ENCODE peak calls at places on chromosomes 4 and X, in four cellular contexts. C is GM12878, X is left ventricle myocardium inferior, I is fibroblast of lung. B is an unnamed sample. For H3K4me1 and H3K36me3, the result is how much of the 10 kb centered on the place peaks cover.

GRCh38 chr4:165621983-165622382 is 243.2 kb downstream of the CPE start:
- DNase-seq in X (no peak), I (no peak), C (no peak), B (no peak)

GRCh38 chr4:110533940-110534339 is 58.0 kb downstream of the ENPEP start:
- DNase-seq in X (no peak), C (no peak), I (peak), B (no peak)

GRCh38 chr4:87973283-87974169 is 2.0 kb upstream of the SPP1 start:
- DNase-seq in I (peak), C (no peak), X (peak), B (peak)

GRCh38 chr4:137952116-137952515 is 290.0 kb downstream of the SLC7A11 start:
- DNase-seq in I (no peak), C (no peak), X (no peak), B (no peak)

GRCh38 chrX:24146283-24146865 is 3.2 kb upstream of the ZFX start:
- DNase-seq in X (no peak), I (no peak), C (no peak), B (no peak)

GRCh38 chrX:108217877-108218276 is 126.3 kb downstream of the ATG4A start:
- DNase-seq in C (no peak), I (no peak), X (peak), B (no peak)

GRCh38 chr4:122152699-122153328 is 683 bp downstream of the BLTP1 start:
- DNase-seq in C (no peak), I (peak), X (peak), B (peak)

GRCh38 chrX:23766650-23767551 is 16.1 kb upstream of the SAT1 start:
- DNase-seq in X (no peak), C (no peak), I (no peak), B (no peak)

GRCh38 chr4:37197899-37198298 is 46.6 kb upstream of the NWD2 start:
- DNase-seq in I (no peak), C (no peak), X (no peak), B (no peak)

GRCh38 chr4:26015906-26016305 is 101.9 kb downstream of the SMIM20 start:
- DNase-seq in I (no peak), X (no peak), C (no peak), B (no peak)

GRCh38 chrX:19019996-19020395 is 36.1 kb upstream of the PHKA2 start:
- DNase-seq in X (no peak), C (no peak), I (no peak), B (no peak)

GRCh38 chrX:135923353-135923752 is 29.8 kb downstream of the SAGE1 start:
- DNase-seq in X (no peak), C (no peak), I (no peak), B (no peak)

GRCh38 chr4:88333741-88334405 is 44.8 kb upstream of the HERC6 start:
- DNase-seq in X (no peak), C (no peak), I (peak), B (no peak)

GRCh38 chr4:182309877-182310276 is 66.7 kb downstream of the TENM3 start:
- DNase-seq in C (no peak), I (no peak), X (no peak), B (no peak)

GRCh38 chr4:41656572-41657301 is 91.8 kb downstream of the PHOX2B start:
- DNase-seq in X (peak), I (no peak), C (no peak), B (peak)

GRCh38 chr4:165592386-165592785 is 213.6 kb downstream of the CPE start:
- DNase-seq in I (no peak), C (no peak), X (no peak), B (no peak)

GRCh38 chr4:10608501-10609219 is 75.9 kb downstream of the CLNK start:
- DNase-seq in I (no peak), C (no peak), X (no peak), B (no peak)

GRCh38 chrX:24842486-24842885 is 148.8 kb downstream of the POLA1 start:
- DNase-seq in C (no peak), X (no peak), I (no peak), B (no peak)

GRCh38 chrX:19544693-19545305 is 29.5 kb upstream of the MAP3K15 start:
- DNase-seq in C (no peak), X (no peak), I (peak), B (peak)

GRCh38 chr4:68391451-68391850 is 41.6 kb upstream of the YTHDC1 start:
- DNase-seq in C (no peak), X (no peak), I (no peak), B (no peak)

GRCh38 chrX:52346462-52347165 is 22.2 kb upstream of the XAGE2 start:
- DNase-seq in I (no peak), C (no peak), X (no peak), B (no peak)

GRCh38 chr4:45347056-45347455 is 620.7 kb upstream of the GNPDA2 start:
- DNase-seq in I (no peak), X (no peak), C (no peak), B (no peak)

GRCh38 chr4:76067652-76068286 is 6.7 kb upstream of the ART3 start:
- DNase-seq in I (peak), X (peak), C (no peak), B (peak)

GRCh38 chrX:109352121-109352556 is 129.7 kb downstream of the GUCY2F start:
- DNase-seq in C (no peak), X (peak), I (peak), B (no peak)

GRCh38 chr4:110675406-110675805 is 52.5 kb upstream of the PITX2 start:
- DNase-seq in X (no peak), I (no peak), C (no peak), B (no peak)

GRCh38 chrX:106927023-106927422 is 6.8 kb downstream of the CLDN2 start:
- DNase-seq in I (no peak), X (no peak), C (no peak), B (no peak)

GRCh38 chrX:138858438-138858837 is 146.9 kb upstream of the FGF13 start:
- DNase-seq in I (peak), X (no peak), C (no peak), B (no peak)

GRCh38 chr4:25441519-25442117 is 64.6 kb downstream of the ANAPC4 start:
- DNase-seq in C (no peak), I (peak), X (peak), B (peak)

GRCh38 chr4:74794341-74794801 is at the start of gene BTC:
- DNase-seq in C (no peak), X (no peak), I (peak), B (peak)

GRCh38 chr4:78369691-78370090 is 181.9 kb upstream of the ANXA3 start:
- DNase-seq in X (no peak), C (no peak), I (no peak), B (no peak)

GRCh38 chr4:4752576-4753401 is 106.7 kb upstream of the MSX1 start:
- DNase-seq in C (no peak), X (no peak), I (no peak), B (no peak)

GRCh38 chrX:41759817-41760216 is 35.8 kb downstream of the GPR82 start:
- DNase-seq in X (no peak), C (no peak), I (peak), B (no peak)

GRCh38 chrX:74536142-74537010 is 78.0 kb downstream of the RLIM start:
- DNase-seq in I (peak), X (peak), C (no peak), B (peak)

GRCh38 chr4:41258783-41259182 is 2.1 kb downstream of the UCHL1 start:
- DNase-seq in C (no peak), I (peak), X (no peak), B (no peak)

GRCh38 chrX:111756486-111756885 is 75.5 kb downstream of the ALG13 start:
- DNase-seq in C (no peak), I (no peak), X (no peak), B (no peak)

GRCh38 chr4:145883173-145883572 is 55.5 kb downstream of the ZNF827 start:
- DNase-seq in C (no peak), X (no peak), I (no peak), B (no peak)
- H3K4me1 ChIP-seq in C (under half), X (half or more), I (under half), B (half or more)

GRCh38 chr4:1216076-1216614 is 32.8 kb downstream of the CTBP1 start:
- DNase-seq in C (no peak), X (no peak), I (no peak), B (no peak)
- H3K27ac ChIP-seq in C (peak), X (peak), I (no peak), B (no peak)

GRCh38 chr4:102994803-102995202 is 24.7 kb downstream of the SLC9B1 start:
- DNase-seq in X (no peak), C (no peak), I (no peak), B (no peak)
- H3K36me3 ChIP-seq in X (under half), C (under half), I (under half), B (under half)

DNA sequence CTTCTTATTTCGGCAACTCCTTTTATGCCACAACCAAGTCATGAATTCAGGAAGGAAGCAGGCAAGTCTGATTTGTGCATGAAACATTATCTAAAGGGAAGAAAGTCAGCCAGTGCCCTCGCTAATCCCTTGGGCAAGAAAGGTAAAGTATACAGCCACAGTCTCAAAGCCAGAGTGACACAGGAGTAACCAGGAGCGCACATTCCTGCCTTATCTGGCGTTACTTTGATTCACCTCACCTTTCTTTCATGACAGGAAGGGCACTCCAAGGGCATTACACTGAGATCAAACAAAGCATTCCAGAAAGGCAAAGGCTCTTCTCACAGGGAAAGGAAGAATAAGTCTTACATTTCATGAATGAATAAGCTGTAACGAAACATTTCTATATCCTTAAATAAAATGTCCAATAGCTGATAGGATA is 38.8 kb downstream of the FAT1 start:
- DNase-seq in X (no peak), C (no peak), I (no peak), B (no peak)
- H3K4me1 ChIP-seq in X (half or more), C (under half), I (under half), B (under half)

B was measured in tibial artery.